ENCODE peak calls at places on chromosomes 3 and 15, in seven cellular contexts. Z is transverse colon, Y is A549, J is K562, V is heart left ventricle, X is adrenal gland, Q is tibial nerve. M is an unnamed sample.

GRCh38 chr3:155270485-155271342 is 22.8 kb downstream of the STRIT1 start:
- DNase-seq in Q (no peak), Z (no peak), J (peak; percentile 53), Y (no peak), X (no peak), V (no peak), M (no peak)

GRCh38 chr3:30602946-30603345 is 3.5 kb upstream of the TGFBR2 start:
- DNase-seq in X (no peak), J (no peak), Z (no peak), Y (no peak), V (no peak), Q (no peak), M (no peak)

GRCh38 chr3:72661115-72661457 is 187.2 kb downstream of the SHQ1 start:
- DNase-seq in X (peak; percentile 87), Z (peak; percentile 55), Y (peak; percentile 76), Q (no peak), V (peak; percentile 86), J (no peak), M (no peak)

GRCh38 chr3:43855674-43856299 is 165.0 kb downstream of the ABHD5 start:
- DNase-seq in V (peak; percentile 58), Z (peak; percentile 70), Y (peak; percentile 75), X (peak; percentile 67), J (no peak), Q (no peak), M (peak; percentile 31)

GRCh38 chr3:77159182-77159581 is 119.3 kb downstream of the ROBO2 start:
- DNase-seq in Z (no peak), Q (no peak), J (no peak), Y (peak; percentile 0), X (no peak), V (no peak), M (no peak)

GRCh38 chr15:65421360-65422215 is 1.2 kb downstream of the IGDCC4 start:
- DNase-seq in Y (no peak), Q (no peak), V (peak; percentile 62), X (peak; percentile 71), Z (peak; percentile 19), J (peak; percentile 69), M (no peak)

GRCh38 chr15:81297147-81297572 is 26.8 kb downstream of the STARD5 start:
- DNase-seq in Q (no peak), Z (peak; percentile 8), J (no peak), V (no peak), Y (peak; percentile 43), X (no peak), M (no peak)

GRCh38 chr3:28326458-28326926 is 22.0 kb upstream of the ZCWPW2 start:
- DNase-seq in Z (peak; percentile 7), V (no peak), Q (no peak), J (no peak), X (no peak), Y (no peak), M (no peak)

GRCh38 chr3:36740822-36741221 is 23.5 kb downstream of the DCLK3 start:
- DNase-seq in V (no peak), Q (no peak), J (no peak), X (no peak), Y (no peak), Z (no peak), M (no peak)

GRCh38 chr15:67385971-67386370 is 131.4 kb downstream of the IQCH start:
- DNase-seq in J (no peak), Y (no peak), Q (no peak), Z (no peak), X (no peak), V (no peak), M (no peak)

GRCh38 chr15:101692799-101693198 is 31.5 kb downstream of the TARS3 start:
- DNase-seq in J (no peak), X (no peak), Z (no peak), Q (no peak), Y (no peak), V (no peak), M (no peak)

GRCh38 chr3:123678108-123678511 is 93.3 kb upstream of the HACD2 start:
- DNase-seq in J (no peak), Y (no peak), Q (no peak), Z (no peak), X (peak; percentile 62), V (no peak), M (no peak)

GRCh38 chr3:197327701-197328100 is 29.3 kb upstream of the DLG1 start:
- DNase-seq in Z (no peak), J (no peak), Q (no peak), Y (no peak), V (peak; percentile 45), X (no peak), M (no peak)

GRCh38 chr3:128416578-128417150 is 50.0 kb downstream of the DNAJB8 start:
- DNase-seq in Y (peak; percentile 72), Z (no peak), J (peak; percentile 72), X (no peak), Q (no peak), V (no peak), M (no peak)

GRCh38 chr15:30985081-30985531 is 6.3 kb downstream of the MTMR10 start:
- DNase-seq in Y (no peak), Z (peak; percentile 29), X (peak; percentile 50), V (peak; percentile 39), Q (no peak), J (no peak), M (no peak)

GRCh38 chr3:149368850-149369497 is 8.5 kb downstream of the TM4SF1 start:
- DNase-seq in Y (peak; percentile 69), Z (no peak), V (no peak), Q (no peak), X (no peak), J (no peak), M (no peak)

GRCh38 chr15:25188551-25189101 is 233.8 kb downstream of the SNRPN start:
- DNase-seq in Y (no peak), X (no peak), J (no peak), V (no peak), Z (no peak), Q (no peak), M (no peak)
- H3K9me3 ChIP-seq in Y (no peaks in the 10 kb centered on the region), X (no peaks in the 10 kb centered on the region), J (no peaks in the 10 kb centered on the region), V (peaks cover 7% of the 10 kb centered on the region), Z (no peaks in the 10 kb centered on the region), Q (no peaks in the 10 kb centered on the region), M (no peaks in the 10 kb centered on the region)

DNA sequence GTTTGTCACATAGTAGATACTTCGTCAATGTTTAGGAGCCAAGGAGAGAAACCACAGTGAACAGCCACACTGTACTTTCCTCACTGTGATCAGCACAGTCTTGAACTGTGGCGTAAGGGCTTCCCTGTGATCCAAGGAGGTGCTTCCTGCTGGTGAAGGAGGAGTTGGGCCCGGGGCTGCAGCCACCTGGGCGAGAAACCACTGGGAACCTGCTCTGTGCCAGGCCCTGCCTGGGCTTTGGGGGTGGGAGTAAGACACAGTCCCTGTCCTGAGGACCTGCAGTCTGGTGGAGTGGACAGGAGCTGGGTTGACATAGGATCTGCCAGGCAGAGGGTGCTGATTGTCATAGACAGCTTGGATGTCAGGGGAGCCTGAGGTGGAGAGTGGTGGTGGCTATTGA is 60.5 kb upstream of the MRPS22 start:
- DNase-seq in J (no peak), Y (no peak), X (no peak), V (no peak), Z (no peak), Q (no peak), M (no peak)
- TF ChIP-seq POLR2A in J (no peak), Y (no peak), X (no peak), V (no peak), Z (no peak), Q (no peak), M (no peak)

GRCh38 chr3:66490214-66490613 is 10.6 kb downstream of the LRIG1 start:
- DNase-seq in V (no peak), Y (no peak), Q (no peak), J (no peak), X (no peak), Z (peak; percentile 39), M (peak; percentile 40)
- H3K4me1 ChIP-seq in V (peaks cover 33% of the 10 kb centered on the region), Y (no peaks in the 10 kb centered on the region), Q (no peaks in the 10 kb centered on the region), J (no peaks in the 10 kb centered on the region), X (no peaks in the 10 kb centered on the region), Z (peaks cover 97% of the 10 kb centered on the region), M (no peaks in the 10 kb centered on the region)

DNA sequence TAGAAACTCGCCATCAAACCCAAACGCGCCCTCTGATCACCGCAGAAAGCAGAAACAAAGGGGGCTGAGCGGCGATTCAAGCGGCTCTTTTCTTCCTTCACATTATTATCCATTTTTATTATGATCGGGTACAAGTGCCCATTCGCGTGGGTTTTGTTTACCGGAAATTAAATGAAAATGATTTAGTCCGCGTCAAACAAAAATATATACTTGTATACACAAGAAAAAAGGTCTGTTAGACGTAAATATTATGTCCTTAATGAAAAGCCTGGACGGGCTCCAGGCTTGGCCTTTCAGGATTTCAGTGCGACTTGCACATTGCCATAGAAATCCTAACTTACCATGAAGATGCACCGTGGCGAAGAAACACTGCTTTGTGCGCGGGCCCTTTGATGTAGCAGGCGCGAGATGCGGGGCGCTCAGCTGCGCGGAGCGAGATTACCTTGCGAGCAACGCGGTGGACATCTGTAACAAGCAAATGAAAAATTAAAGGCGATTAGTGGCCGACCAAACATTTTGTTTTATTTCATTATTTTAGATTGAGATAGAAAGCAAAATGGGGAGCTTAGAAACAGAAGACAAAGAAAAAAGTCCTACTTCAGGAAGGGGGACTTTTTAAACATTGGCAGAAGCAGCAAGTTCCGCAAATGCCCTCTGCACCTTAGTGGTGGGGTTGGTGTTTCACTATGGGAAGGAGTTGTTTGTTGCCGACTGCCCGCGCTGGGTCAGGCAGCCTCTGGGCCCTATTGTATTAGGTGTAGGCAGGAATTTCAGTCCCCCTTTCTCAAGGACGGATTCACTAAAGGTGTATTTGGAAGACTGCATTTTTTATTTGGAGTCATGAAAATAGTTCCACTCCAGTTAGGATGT is 17.7 kb downstream of the ZIC4 start:
- DNase-seq in Y (no peak), X (no peak), J (no peak), Z (no peak), V (no peak), Q (no peak), M (no peak)
- H3K9me3 ChIP-seq in Y (no peaks in the 10 kb centered on the region), X (no peaks in the 10 kb centered on the region), J (no peaks in the 10 kb centered on the region), Z (no peaks in the 10 kb centered on the region), V (no peaks in the 10 kb centered on the region), Q (no peaks in the 10 kb centered on the region), M (no peaks in the 10 kb centered on the region)

DNA sequence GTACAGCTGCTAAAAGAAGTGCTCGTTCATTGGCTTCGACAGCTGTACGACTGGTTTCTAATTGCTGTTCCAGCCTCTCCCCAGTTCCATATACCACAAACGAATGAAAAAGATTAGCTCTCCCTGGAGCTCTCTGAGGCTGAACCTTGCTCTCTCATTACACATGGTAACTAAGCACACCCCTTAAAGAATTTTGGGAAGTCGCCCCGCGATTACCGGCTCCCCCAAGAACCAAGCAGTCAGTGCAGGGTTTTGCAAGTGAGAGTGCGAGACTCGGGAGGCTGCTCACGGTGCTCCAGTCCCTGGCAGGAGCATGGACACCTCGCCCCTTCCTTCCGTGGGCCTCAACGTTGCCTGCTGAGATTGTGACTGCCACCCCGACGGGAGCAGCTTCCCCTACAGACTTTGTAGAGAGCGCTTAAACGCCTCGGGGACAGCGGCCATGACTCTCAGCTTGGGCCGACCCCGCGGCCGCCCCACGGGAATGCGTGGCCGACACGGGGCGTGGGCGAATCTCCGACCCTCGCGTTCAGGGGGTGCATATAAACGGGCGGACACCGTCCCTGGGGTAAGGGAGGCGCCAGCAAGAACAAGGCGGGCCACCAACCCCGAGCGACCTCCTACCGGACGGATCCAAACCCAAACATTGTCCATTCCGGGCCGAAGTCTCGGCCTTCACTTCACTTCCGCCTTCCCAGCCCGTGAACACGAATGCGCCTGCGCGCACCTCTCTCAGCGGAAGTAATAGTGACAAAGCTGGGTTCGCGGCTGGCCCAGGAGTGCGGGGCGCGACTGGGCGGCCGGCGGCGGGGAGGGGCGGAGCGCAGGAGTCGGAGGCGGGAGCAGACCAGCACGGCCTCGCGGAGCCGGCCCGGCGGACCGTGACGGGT is at the start of gene ATP2C1:
- DNase-seq in Z (peak; percentile 97), Y (peak; percentile 90), J (peak; percentile 79), Q (peak; percentile 92), V (peak; percentile 98), X (peak; percentile 97), M (peak; percentile 96)
- TF ChIP-seq POLR2A in Z (peak; percentile 95), Y (peak; percentile 58), J (peak; percentile 92), Q (peak; percentile 84), V (peak; percentile 82), X (peak; percentile 97), M (peak; percentile 92)